ENCODE peak calls at places on chromosome 18, in eight cellular contexts. I is heart right ventricle; R is CD8-positive, alpha-beta memory T cell; C is colonic mucosa; G is GM23338; L is sigmoid colon; D is right cardiac atrium; J is PC-9. U is an unnamed sample.
A peak's percentile ranks its signal among the peaks of the same experiment; 100 is the strongest.

GRCh38 chr18:48781041-48781989 is 169.4 kb downstream of the SMAD7 start:
- DNase-seq in I (peak; percentile 93), R (no peak), C (peak; percentile 69), G (peak; percentile 21), L (peak; percentile 88), D (peak; percentile 100), J (no peak), U (peak; percentile 86)

GRCh38 chr18:8091042-8091441 is 518.2 kb upstream of the RAB12 start:
- DNase-seq in I (no peak), R (no peak), C (no peak), G (no peak), L (no peak), D (no peak), J (no peak), U (no peak)

GRCh38 chr18:51337406-51337805 is 139.9 kb upstream of the MEX3C start:
- DNase-seq in I (no peak), R (no peak), C (no peak), G (no peak), L (no peak), D (no peak), J (no peak), U (no peak)

GRCh38 chr18:13112982-13113381 is 105.6 kb upstream of the LDLRAD4 start:
- DNase-seq in I (peak; percentile 77), R (no peak), C (no peak), G (peak; percentile 85), L (peak; percentile 81), D (peak; percentile 86), J (no peak), U (peak; percentile 40)

GRCh38 chr18:57422313-57422872 is 12.8 kb upstream of the ONECUT2 start:
- DNase-seq in I (no peak), R (no peak), C (no peak), G (no peak), L (no peak), D (no peak), J (no peak), U (no peak)

GRCh38 chr18:35331367-35332087 is 12.7 kb downstream of the ZNF24 start:
- DNase-seq in I (no peak), R (no peak), C (no peak), G (peak; percentile 34), L (no peak), D (no peak), J (no peak), U (no peak)

GRCh38 chr18:5463390-5463789 is 80.4 kb downstream of the EPB41L3 start:
- DNase-seq in I (peak; percentile 27), R (no peak), C (peak; percentile 39), G (no peak), L (peak; percentile 95), D (peak; percentile 65), J (no peak), U (no peak)

GRCh38 chr18:56028514-56028913 is 440.5 kb upstream of the TCF4 start:
- DNase-seq in I (no peak), R (no peak), C (no peak), G (no peak), L (no peak), D (no peak), J (no peak), U (no peak)

GRCh38 chr18:79526468-79527460 is 131.0 kb downstream of the NFATC1 start:
- DNase-seq in I (peak; percentile 53), R (no peak), C (no peak), G (no peak), L (peak; percentile 79), D (peak; percentile 90), J (no peak), U (peak; percentile 42)

GRCh38 chr18:63312731-63313408 is 6.7 kb downstream of the BCL2 start:
- DNase-seq in I (no peak), R (no peak), C (no peak), G (no peak), L (no peak), D (no peak), J (no peak), U (no peak)

GRCh38 chr18:36828157-36828629 is 609 bp downstream of the TPGS2 start:
- DNase-seq in I (no peak), R (peak; percentile 17), C (peak; percentile 58), G (peak; percentile 70), L (peak; percentile 63), D (peak; percentile 38), J (peak; percentile 21), U (peak; percentile 68)

GRCh38 chr18:46892842-46893241 is 24.5 kb downstream of the PIAS2 start:
- DNase-seq in I (no peak), R (no peak), C (no peak), G (no peak), L (no peak), D (no peak), J (no peak), U (no peak)

GRCh38 chr18:49487711-49488310 is 777 bp upstream of the C18orf32 start:
- DNase-seq in I (no peak), R (no peak), C (no peak), G (no peak), L (no peak), D (no peak), J (no peak), U (no peak)

GRCh38 chr18:56003009-56003408 is 415.0 kb upstream of the TCF4 start:
- DNase-seq in I (no peak), R (no peak), C (no peak), G (no peak), L (no peak), D (no peak), J (no peak), U (no peak)

GRCh38 chr18:50194623-50195532 is at the start of gene MYO5B:
- DNase-seq in I (peak; percentile 25), R (peak; percentile 4), C (peak; percentile 85), G (peak; percentile 89), L (no peak), D (peak; percentile 53), J (peak; percentile 86), U (no peak)

GRCh38 chr18:12679183-12679786 is 21.4 kb upstream of the SPIRE1 start:
- DNase-seq in I (peak; percentile 46), R (no peak), C (peak; percentile 29), G (no peak), L (peak; percentile 83), D (peak; percentile 81), J (no peak), U (peak; percentile 58)

GRCh38 chr18:3447035-3447894 is 2.7 kb upstream of the TGIF1 start:
- DNase-seq in I (peak; percentile 24), R (no peak), C (no peak), G (peak; percentile 79), L (peak; percentile 82), D (peak; percentile 71), J (no peak), U (peak; percentile 71)

GRCh38 chr18:44107187-44107586 is 573.5 kb upstream of the SETBP1 start:
- DNase-seq in I (no peak), R (no peak), C (no peak), G (no peak), L (no peak), D (no peak), J (no peak), U (no peak)

GRCh38 chr18:24212939-24213338 is 74.1 kb downstream of the CABYR start:
- DNase-seq in I (no peak), R (no peak), C (no peak), G (no peak), L (no peak), D (no peak), J (peak; percentile 28), U (no peak)

GRCh38 chr18:9157806-9158205 is 21.2 kb downstream of the ANKRD12 start:
- DNase-seq in I (no peak), R (no peak), C (no peak), G (no peak), L (no peak), D (no peak), J (no peak), U (no peak)

GRCh38 chr18:35142270-35142605 is 98.6 kb upstream of the ZNF397 start:
- DNase-seq in I (no peak), R (no peak), C (no peak), G (no peak), L (no peak), D (no peak), J (no peak), U (no peak)

GRCh38 chr18:35616664-35617423 is 35.3 kb downstream of the GALNT1 start:
- DNase-seq in I (no peak), R (peak; percentile 37), C (peak; percentile 63), G (peak; percentile 48), L (no peak), D (no peak), J (peak; percentile 48), U (no peak)

GRCh38 chr18:40529478-40529877 is 1425.6 kb upstream of the PIK3C3 start:
- DNase-seq in I (no peak), R (no peak), C (no peak), G (peak; percentile 45), L (no peak), D (no peak), J (no peak), U (no peak)

GRCh38 chr18:58844871-58845270 is 19.8 kb upstream of the ZNF532 start:
- DNase-seq in I (no peak), R (no peak), C (no peak), G (no peak), L (no peak), D (no peak), J (no peak), U (no peak)

GRCh38 chr18:58848685-58849084 is 16.0 kb upstream of the ZNF532 start:
- DNase-seq in I (no peak), R (no peak), C (no peak), G (peak; percentile 68), L (no peak), D (no peak), J (no peak), U (no peak)

GRCh38 chr18:58846325-58846724 is 18.4 kb upstream of the ZNF532 start:
- DNase-seq in I (no peak), R (no peak), C (no peak), G (no peak), L (no peak), D (no peak), J (no peak), U (no peak)

GRCh38 chr18:58845913-58846312 is 18.8 kb upstream of the ZNF532 start:
- DNase-seq in I (no peak), R (no peak), C (no peak), G (no peak), L (no peak), D (no peak), J (no peak), U (no peak)

GRCh38 chr18:58847383-58848071 is 17.1 kb upstream of the ZNF532 start:
- DNase-seq in I (peak; percentile 44), R (no peak), C (no peak), G (peak; percentile 99), L (no peak), D (peak; percentile 76), J (no peak), U (peak; percentile 29)
- H3K4me3 ChIP-seq in I (peak overlapping the region; percentile 52), R (no peak overlapping the region), C (no peak overlapping the region), G (peak overlapping the region; percentile 23), L (peak overlapping the region; percentile 12), D (peak overlapping the region; percentile 47), J (no peak overlapping the region), U (no peak overlapping the region)

GRCh38 chr18:10560457-10561045 is 34.7 kb downstream of the NAPG start:
- DNase-seq in I (peak; percentile 39), R (peak; percentile 11), C (peak; percentile 80), G (peak; percentile 96), L (peak; percentile 86), D (peak; percentile 76), J (peak; percentile 55), U (peak; percentile 59)
- H3K4me3 ChIP-seq in I (peak overlapping the region; percentile 45), R (no peak overlapping the region), C (no peak overlapping the region), G (no peak overlapping the region), L (peak overlapping the region; percentile 30), D (peak overlapping the region; percentile 1), J (no peak overlapping the region), U (no peak overlapping the region)

GRCh38 chr18:70287731-70288130 is 1.1 kb upstream of the SOCS6 start:
- DNase-seq in I (no peak), R (no peak), C (no peak), G (no peak), L (no peak), D (no peak), J (no peak), U (no peak)
- H3K4me3 ChIP-seq in I (peak overlapping the region; percentile 80), R (no peak overlapping the region), C (peak overlapping the region; percentile 58), G (peak overlapping the region; percentile 89), L (peak overlapping the region; percentile 83), D (no peak overlapping the region), J (peak overlapping the region; percentile 81), U (no peak overlapping the region)

GRCh38 chr18:75341897-75342296 is 85.6 kb downstream of the SMIM21 start:
- DNase-seq in I (no peak), R (no peak), C (no peak), G (no peak), L (no peak), D (no peak), J (no peak), U (no peak)
- H3K4me3 ChIP-seq in I (no peak overlapping the region), R (no peak overlapping the region), C (no peak overlapping the region), G (no peak overlapping the region), L (no peak overlapping the region), D (no peak overlapping the region), J (no peak overlapping the region), U (no peak overlapping the region)